ENCODE peak calls at places on chromosomes 7 and 10, in nine cellular contexts. O is spleen, P is endodermal cell, T is IMR-90, C is GM10248, Y is left lung, W is HFF-Myc, K is GM20000, E is lower lobe of right lung. R is an unnamed sample.

GRCh38 chr10:72250666-72251065 is 23.1 kb upstream of the DDIT4 start:
- DNase-seq in O (peak; percentile 63), P (no peak), T (peak; percentile 82), C (no peak), Y (no peak), W (no peak), K (no peak), E (no peak), R (no peak)

GRCh38 chr10:129417164-129417563 is 49.9 kb upstream of the MGMT start:
- DNase-seq in O (no peak), P (no peak), T (peak; percentile 61), C (no peak), Y (no peak), W (peak; percentile 32), K (no peak), E (no peak), R (no peak)

GRCh38 chr10:102230264-102230860 is 4.3 kb downstream of the ELOVL3 start:
- DNase-seq in O (peak; percentile 82), P (peak; percentile 94), T (peak; percentile 42), C (peak; percentile 42), Y (peak; percentile 84), W (peak; percentile 12), K (no peak), E (peak; percentile 62), R (peak; percentile 93)

GRCh38 chr10:33542747-33543505 is 208.5 kb upstream of the NRP1 start:
- DNase-seq in O (no peak), P (no peak), T (peak; percentile 36), C (no peak), Y (no peak), W (no peak), K (no peak), E (no peak), R (no peak)

GRCh38 chr10:73251683-73252444 is 580 bp downstream of the MRPS16 start:
- DNase-seq in O (peak; percentile 80), P (peak; percentile 71), T (no peak), C (no peak), Y (no peak), W (no peak), K (no peak), E (peak; percentile 47), R (no peak)

GRCh38 chr10:69835875-69836727 is 34.4 kb downstream of the COL13A1 start:
- DNase-seq in O (no peak), P (no peak), T (no peak), C (no peak), Y (no peak), W (no peak), K (no peak), E (no peak), R (no peak)

GRCh38 chr7:90216080-90216674 is 4.6 kb downstream of the STEAP2 start:
- DNase-seq in O (no peak), P (no peak), T (no peak), C (no peak), Y (no peak), W (no peak), K (no peak), E (no peak), R (no peak)

GRCh38 chr10:6133331-6134098 is 44.7 kb downstream of the RBM17 start:
- DNase-seq in O (peak; percentile 70), P (no peak), T (no peak), C (no peak), Y (no peak), W (no peak), K (no peak), E (no peak), R (no peak)

GRCh38 chr7:132205515-132205914 is 370.8 kb downstream of the PLXNA4 start:
- DNase-seq in O (no peak), P (no peak), T (no peak), C (no peak), Y (no peak), W (no peak), K (no peak), E (no peak), R (no peak)

GRCh38 chr7:132200141-132200540 is 376.1 kb downstream of the PLXNA4 start:
- DNase-seq in O (no peak), P (no peak), T (no peak), C (no peak), Y (no peak), W (no peak), K (no peak), E (no peak), R (no peak)

GRCh38 chr7:132202541-132202940 is 373.7 kb downstream of the PLXNA4 start:
- DNase-seq in O (no peak), P (no peak), T (no peak), C (no peak), Y (no peak), W (no peak), K (no peak), E (no peak), R (no peak)

GRCh38 chr7:132199626-132200025 is 376.6 kb downstream of the PLXNA4 start:
- DNase-seq in O (no peak), P (no peak), T (no peak), C (no peak), Y (no peak), W (no peak), K (no peak), E (no peak), R (no peak)

GRCh38 chr7:132203021-132203420 is 373.2 kb downstream of the PLXNA4 start:
- DNase-seq in O (no peak), P (peak; percentile 69), T (no peak), C (no peak), Y (no peak), W (no peak), K (no peak), E (no peak), R (no peak)
- TF ChIP-seq CTCF in O (no peak), P (peak; percentile 20), T (no peak), C (no peak), Y (no peak), W (no peak), K (no peak), E (no peak), R (no peak)

GRCh38 chr7:18289801-18290200 is 205.7 kb upstream of the HDAC9 start:
- DNase-seq in O (no peak), P (no peak), T (no peak), C (no peak), Y (no peak), W (no peak), K (no peak), E (no peak), R (no peak)

GRCh38 chr7:18292584-18292983 is 203.0 kb upstream of the HDAC9 start:
- DNase-seq in O (no peak), P (no peak), T (no peak), C (no peak), Y (no peak), W (no peak), K (no peak), E (no peak), R (no peak)

GRCh38 chr7:18288322-18289037 is 207.1 kb upstream of the HDAC9 start:
- DNase-seq in O (no peak), P (no peak), T (no peak), C (no peak), Y (no peak), W (no peak), K (no peak), E (no peak), R (no peak)

GRCh38 chr7:18290223-18290622 is 205.3 kb upstream of the HDAC9 start:
- DNase-seq in O (no peak), P (no peak), T (no peak), C (no peak), Y (no peak), W (no peak), K (no peak), E (no peak), R (no peak)

DNA sequence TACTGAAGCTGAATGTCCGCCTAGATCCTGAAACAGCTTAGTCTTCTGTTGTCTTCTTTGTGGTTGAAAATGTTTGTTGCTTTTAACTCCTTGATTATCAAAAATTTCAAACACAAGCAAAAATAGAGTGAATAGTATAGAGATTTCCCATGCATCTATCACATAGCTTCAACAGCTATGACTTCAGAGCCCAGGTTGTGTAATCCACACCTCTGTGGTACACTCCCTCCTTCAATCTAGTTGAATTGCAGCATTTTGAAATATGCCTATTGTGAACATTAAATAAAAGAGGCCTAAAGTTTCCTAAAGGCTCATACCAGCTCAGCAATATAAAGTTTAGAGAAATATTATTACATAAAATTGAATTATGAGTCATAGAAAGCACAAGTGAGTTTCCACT is 204.7 kb upstream of the HDAC9 start:
- DNase-seq in O (no peak), P (no peak), T (no peak), C (no peak), Y (no peak), W (no peak), K (no peak), E (no peak), R (no peak)
- TF ChIP-seq CTCF in O (no peak), P (no peak), T (no peak), C (no peak), Y (no peak), W (no peak), K (no peak), E (no peak), R (no peak)

DNA sequence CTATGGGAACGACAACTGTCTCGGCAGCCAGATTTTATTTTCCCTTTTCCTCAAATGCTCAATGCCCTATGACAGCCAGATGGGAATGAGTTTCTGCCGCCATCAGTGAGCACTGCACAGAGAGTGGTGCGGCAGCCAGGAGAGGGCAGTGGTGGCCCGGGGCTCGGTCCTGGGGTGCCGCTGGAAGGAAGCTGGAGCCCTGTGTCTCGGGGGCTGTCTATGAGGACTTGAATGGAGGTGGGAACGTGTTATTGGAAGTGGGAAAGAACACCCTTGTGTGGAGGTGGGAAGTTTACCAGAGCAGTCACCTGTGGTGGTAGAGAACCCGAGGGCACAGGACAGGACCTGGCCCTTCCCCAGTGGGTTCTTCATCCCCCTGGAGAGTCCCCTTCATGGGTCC is 35.8 kb downstream of the JAKMIP3 start:
- DNase-seq in O (no peak), P (peak; percentile 56), T (no peak), C (no peak), Y (peak; percentile 39), W (no peak), K (no peak), E (no peak), R (peak; percentile 76)
- TF ChIP-seq CTCF in O (no peak), P (peak; percentile 60), T (no peak), C (peak; percentile 19), Y (no peak), W (no peak), K (no peak), E (no peak), R (no peak)

GRCh38 chr7:143494622-143495021 is 16.9 kb downstream of the TAS2R41 start:
- DNase-seq in O (no peak), P (no peak), T (peak; percentile 45), C (no peak), Y (no peak), W (no peak), K (no peak), E (no peak), R (no peak)
- TF ChIP-seq CTCF in O (no peak), P (peak; percentile 46), T (peak; percentile 28), C (no peak), Y (no peak), W (no peak), K (no peak), E (no peak), R (peak; percentile 20)

R was measured in osteocyte.